ENCODE peak calls at places on chromosomes 11 and 22, in eight cellular contexts. C is IMR-90, I is hepatocyte, P is activated gamma-delta T cell treated with Interleukin-2 at 50 U/mL for 16 hours, R is MV-4-11, J is upper lobe of left lung, Y is pulmonary artery endothelial cell, A is amniotic stem cell. K is an unnamed sample.

GRCh38 chr22:37752189-37753061 is 55.3 kb upstream of the GCAT start:
- DNase-seq in C (peak), I (peak), P (no peak), R (no peak), J (peak), Y (peak), A (peak), K (peak)

GRCh38 chr11:71139516-71140205 is 112.7 kb downstream of the SHANK2 start:
- DNase-seq in C (peak), I (peak), P (no peak), R (no peak), J (peak), Y (no peak), A (no peak), K (no peak)

GRCh38 chr11:59247535-59248227 is 35.0 kb upstream of the MPEG1 start:
- DNase-seq in C (peak), I (no peak), P (no peak), R (peak), J (no peak), Y (no peak), A (no peak), K (peak)

GRCh38 chr11:18192988-18193387 is 20.4 kb downstream of the MRGPRX4 start:
- DNase-seq in C (no peak), I (no peak), P (no peak), R (peak), J (no peak), Y (no peak), A (no peak), K (no peak)

GRCh38 chr11:120172921-120173705 is 35.2 kb upstream of the TRIM29 start:
- DNase-seq in C (no peak), I (no peak), P (no peak), R (no peak), J (no peak), Y (no peak), A (no peak), K (no peak)

GRCh38 chr11:67563354-67564114 is 20.1 kb upstream of the GSTP1 start:
- DNase-seq in C (peak), I (peak), P (no peak), R (no peak), J (no peak), Y (peak), A (peak), K (peak)

GRCh38 chr11:11964774-11965150 is 43.7 kb downstream of the DKK3 start:
- DNase-seq in C (no peak), I (no peak), P (no peak), R (no peak), J (no peak), Y (no peak), A (no peak), K (no peak)

GRCh38 chr22:18111759-18112330 is 1.2 kb downstream of the TUBA8 start:
- DNase-seq in C (no peak), I (no peak), P (no peak), R (no peak), J (peak), Y (no peak), A (no peak), K (no peak)

GRCh38 chr22:44261861-44262595 is 50.7 kb downstream of the SHISAL1 start:
- DNase-seq in C (no peak), I (no peak), P (no peak), R (no peak), J (peak), Y (no peak), A (no peak), K (no peak)

GRCh38 chr11:87473174-87473573 is 435.4 kb downstream of the TMEM135 start:
- DNase-seq in C (peak), I (peak), P (no peak), R (no peak), J (no peak), Y (no peak), A (peak), K (peak)

GRCh38 chr11:15901046-15901445 is 455.3 kb downstream of the SOX6 start:
- DNase-seq in C (no peak), I (peak), P (no peak), R (no peak), J (peak), Y (no peak), A (no peak), K (no peak)

GRCh38 chr22:40960137-40960536 is 9.0 kb downstream of the RBX1 start:
- DNase-seq in C (no peak), I (no peak), P (no peak), R (no peak), J (no peak), Y (no peak), A (no peak), K (no peak)

GRCh38 chr11:68446046-68446725 is 14.4 kb upstream of the PPP6R3 start:
- DNase-seq in C (no peak), I (no peak), P (no peak), R (no peak), J (peak), Y (no peak), A (no peak), K (no peak)

GRCh38 chr11:78220218-78221157 is 31.8 kb downstream of the USP35 start:
- DNase-seq in C (no peak), I (no peak), P (no peak), R (no peak), J (no peak), Y (no peak), A (no peak), K (no peak)

GRCh38 chr11:69293087-69293486 is 868 bp upstream of the MYEOV start:
- DNase-seq in C (no peak), I (no peak), P (no peak), R (no peak), J (peak), Y (no peak), A (no peak), K (no peak)

K was measured in GM04504.